ENCODE peak calls at places on chromosomes 3 and 15, in six cellular contexts. W is H54, N is K562, U is HCT116, B is IMR-90, Q is uterus. D is an unnamed sample.

GRCh38 chr15:82186748-82187415 is 75.7 kb downstream of the EFL1 start:
- DNase-seq in W (no peak), N (no peak), U (no peak), B (no peak), Q (no peak), D (no peak)

GRCh38 chr3:35670408-35670807 is 31.1 kb downstream of the ARPP21 start:
- DNase-seq in W (no peak), N (no peak), U (no peak), B (no peak), Q (no peak), D (no peak)

GRCh38 chr3:129769616-129770015 is 123.9 kb downstream of the TMCC1 start:
- DNase-seq in W (no peak), N (no peak), U (no peak), B (no peak), Q (no peak), D (no peak)

GRCh38 chr3:278300-279064 is 81.9 kb downstream of the CHL1 start:
- DNase-seq in W (no peak), N (no peak), U (no peak), B (no peak), Q (no peak), D (peak)

GRCh38 chr3:13612829-13613228 is 63.9 kb downstream of the FBLN2 start:
- DNase-seq in W (no peak), N (no peak), U (no peak), B (peak), Q (no peak), D (no peak)

GRCh38 chr3:173371848-173372487 is 25.6 kb upstream of the NLGN1 start:
- DNase-seq in W (peak), N (no peak), U (no peak), B (peak), Q (peak), D (no peak)

GRCh38 chr15:100919481-100920405 is 586 bp downstream of the LRRK1 start:
- DNase-seq in W (peak), N (peak), U (no peak), B (peak), Q (no peak), D (peak)

GRCh38 chr3:57095361-57095760 is 34.9 kb downstream of the SPATA12 start:
- DNase-seq in W (no peak), N (no peak), U (no peak), B (no peak), Q (no peak), D (no peak)

GRCh38 chr15:70701891-70702568 is 61.3 kb downstream of the UACA start:
- DNase-seq in W (no peak), N (no peak), U (no peak), B (peak), Q (no peak), D (no peak)

GRCh38 chr15:90873998-90874605 is 5.7 kb downstream of the FURIN start:
- DNase-seq in W (no peak), N (peak), U (no peak), B (no peak), Q (no peak), D (peak)

GRCh38 chr3:114714237-114714636 is 420.4 kb downstream of the TIGIT start:
- DNase-seq in W (no peak), N (no peak), U (no peak), B (no peak), Q (no peak), D (no peak)

GRCh38 chr3:42067324-42067723 is 23.8 kb upstream of the TRAK1 start:
- DNase-seq in W (no peak), N (no peak), U (no peak), B (peak), Q (no peak), D (no peak)

GRCh38 chr3:58613236-58614132 is 36.3 kb upstream of the FAM107A start:
- DNase-seq in W (peak), N (no peak), U (no peak), B (no peak), Q (no peak), D (no peak)

GRCh38 chr3:32457971-32458471 is 44.6 kb downstream of the CMTM6 start:
- DNase-seq in W (no peak), N (no peak), U (no peak), B (no peak), Q (no peak), D (no peak)

GRCh38 chr15:92800013-92800412 is 100.1 kb upstream of the CHD2 start:
- DNase-seq in W (no peak), N (no peak), U (no peak), B (no peak), Q (no peak), D (no peak)

GRCh38 chr15:57432141-57432701 is 55.9 kb downstream of the CGNL1 start:
- DNase-seq in W (no peak), N (no peak), U (no peak), B (no peak), Q (no peak), D (no peak)

GRCh38 chr3:175295248-175296000 is 436.3 kb downstream of the NAALADL2 start:
- DNase-seq in W (no peak), N (no peak), U (no peak), B (no peak), Q (no peak), D (no peak)

GRCh38 chr15:37084602-37085001 is 15.7 kb downstream of the MEIS2 start:
- DNase-seq in W (no peak), N (no peak), U (no peak), B (no peak), Q (no peak), D (no peak)

GRCh38 chr3:165040186-165040585 is 38.1 kb downstream of the SI start:
- DNase-seq in W (no peak), N (no peak), U (no peak), B (no peak), Q (no peak), D (no peak)

GRCh38 chr15:35929740-35930444 is 383.9 kb upstream of the DPH6 start:
- DNase-seq in W (no peak), N (no peak), U (no peak), B (no peak), Q (no peak), D (no peak)

GRCh38 chr15:40151991-40152390 is 8.9 kb upstream of the BUB1B start:
- DNase-seq in W (no peak), N (no peak), U (no peak), B (no peak), Q (no peak), D (no peak)

GRCh38 chr3:192850501-192850981 is 67.1 kb downstream of the MB21D2 start:
- DNase-seq in W (peak), N (no peak), U (no peak), B (peak), Q (no peak), D (peak)

GRCh38 chr3:183507551-183507950 is 48.0 kb downstream of the KLHL6 start:
- DNase-seq in W (no peak), N (no peak), U (no peak), B (no peak), Q (no peak), D (no peak)

GRCh38 chr15:66293085-66293418 is 316 bp upstream of the DIS3L start:
- DNase-seq in W (no peak), N (no peak), U (no peak), B (no peak), Q (no peak), D (no peak)

GRCh38 chr3:118527527-118528044 is 507.1 kb downstream of the IGSF11 start:
- DNase-seq in W (no peak), N (no peak), U (no peak), B (no peak), Q (no peak), D (no peak)

GRCh38 chr15:69394556-69395282 is 19.4 kb upstream of the KIF23 start:
- DNase-seq in W (peak), N (peak), U (peak), B (peak), Q (peak), D (peak)

GRCh38 chr15:43329222-43329959 is 982 bp downstream of the LCMT2 start:
- DNase-seq in W (no peak), N (peak), U (no peak), B (peak), Q (peak), D (peak)

GRCh38 chr3:38843898-38844297 is 27.9 kb upstream of the SCN10A start:
- DNase-seq in W (no peak), N (no peak), U (peak), B (peak), Q (no peak), D (no peak)

GRCh38 chr15:63013052-63013808 is 29.3 kb upstream of the TPM1 start:
- DNase-seq in W (peak), N (no peak), U (no peak), B (peak), Q (no peak), D (no peak)

GRCh38 chr15:41774873-41775417 is 661 bp downstream of the MAPKBP1 start:
- DNase-seq in W (no peak), N (no peak), U (no peak), B (no peak), Q (no peak), D (no peak)

GRCh38 chr3:178202199-178202598 is 334.0 kb upstream of the KCNMB2 start:
- DNase-seq in W (no peak), N (no peak), U (no peak), B (no peak), Q (no peak), D (no peak)

GRCh38 chr3:100606894-100607512 is 2.4 kb upstream of the ADGRG7 start:
- DNase-seq in W (no peak), N (no peak), U (no peak), B (no peak), Q (no peak), D (no peak)
- TF ChIP-seq POLR2A in W (no peak), N (no peak), U (no peak), B (no peak), Q (no peak), D (no peak)

GRCh38 chr3:47850803-47851417 is 48.0 kb downstream of the DHX30 start:
- DNase-seq in W (no peak), N (no peak), U (no peak), B (no peak), Q (no peak), D (no peak)
- TF ChIP-seq POLR2A in W (no peak), N (peak), U (no peak), B (no peak), Q (no peak), D (no peak)

DNA sequence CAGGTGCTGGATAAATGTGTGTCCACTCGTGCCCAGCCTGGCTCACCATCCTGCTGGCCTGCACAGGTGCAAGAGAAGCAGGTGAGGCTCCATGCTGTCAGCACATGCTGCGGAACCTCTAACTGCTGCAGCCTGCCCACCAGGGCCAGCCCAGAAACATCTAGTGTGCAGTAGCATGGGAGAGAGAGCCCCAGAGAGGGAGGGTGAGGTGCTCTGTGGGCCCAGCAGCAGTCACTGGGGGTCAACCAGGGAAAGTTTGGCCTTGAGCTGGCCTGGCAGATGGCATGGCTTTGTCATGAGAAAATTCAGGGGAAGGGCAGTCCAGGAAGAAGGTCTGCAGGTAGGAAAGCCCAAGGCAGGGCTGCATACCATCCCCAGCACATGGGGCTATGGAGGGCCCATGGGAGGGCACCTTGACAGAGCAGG is 18.2 kb upstream of the PRR23E start:
- DNase-seq in W (no peak), N (no peak), U (no peak), B (no peak), Q (no peak), D (no peak)
- TF ChIP-seq POLR2A in W (no peak), N (no peak), U (no peak), B (no peak), Q (no peak), D (no peak)

GRCh38 chr15:31377030-31377429 is 50.4 kb downstream of the KLF13 start:
- DNase-seq in W (no peak), N (no peak), U (no peak), B (no peak), Q (no peak), D (peak)
- TF ChIP-seq POLR2A in W (no peak), N (no peak), U (no peak), B (no peak), Q (no peak), D (peak)

D was measured in transverse colon.